ENCODE peak calls at places on chromosomes 5 and 9, in six cellular contexts. One of them, this sample, is unnamed.

GRCh38 chr5:27172708-27173107 is 134.3 kb upstream of the CDH9 start:
- DNase-seq in H1: no peak
- DNase-seq in GM12891: no peak
- DNase-seq in HepG2: no peak
- DNase-seq in K562: no peak
- DNase-seq in GM12878: no peak
- DNase-seq in this sample: no peak

GRCh38 chr9:117121331-117121730 is 293.5 kb downstream of the ASTN2 start:
- DNase-seq in GM12891: no peak
- DNase-seq in H1: no peak
- DNase-seq in GM12878: no peak
- DNase-seq in K562: no peak
- DNase-seq in HepG2: no peak
- DNase-seq in this sample: no peak

GRCh38 chr5:71891856-71892255 is 172.8 kb downstream of the CARTPT start:
- DNase-seq in GM12878: no peak
- DNase-seq in GM12891: no peak
- DNase-seq in HepG2: no peak
- DNase-seq in H1: no peak
- DNase-seq in K562: no peak
- DNase-seq in this sample: no peak

GRCh38 chr9:131398204-131398603 is 4.3 kb downstream of the PRRC2B start:
- DNase-seq in HepG2: no peak
- DNase-seq in GM12891: peak
- DNase-seq in GM12878: peak
- DNase-seq in K562: peak
- DNase-seq in H1: no peak
- DNase-seq in this sample: no peak

GRCh38 chr5:54317511-54318260 is 7.3 kb upstream of the ARL15 start:
- DNase-seq in GM12878: no peak
- DNase-seq in H1: no peak
- DNase-seq in HepG2: no peak
- DNase-seq in K562: no peak
- DNase-seq in GM12891: no peak
- DNase-seq in this sample: no peak

GRCh38 chr5:142840591-142840990 is 70.4 kb downstream of the ARHGAP26 start:
- DNase-seq in GM12891: no peak
- DNase-seq in GM12878: no peak
- DNase-seq in HepG2: no peak
- DNase-seq in K562: no peak
- DNase-seq in H1: no peak
- DNase-seq in this sample: no peak

GRCh38 chr9:99431103-99431502 is 209.0 kb downstream of the SEC61B start:
- DNase-seq in GM12891: no peak
- DNase-seq in GM12878: no peak
- DNase-seq in HepG2: no peak
- DNase-seq in H1: no peak
- DNase-seq in K562: no peak
- DNase-seq in this sample: no peak

GRCh38 chr5:115461506-115462290 is 82.9 kb downstream of the FEM1C start:
- DNase-seq in GM12878: no peak
- DNase-seq in H1: no peak
- DNase-seq in K562: no peak
- DNase-seq in HepG2: no peak
- DNase-seq in GM12891: no peak
- DNase-seq in this sample: no peak

GRCh38 chr5:65882278-65882677 is 44.1 kb upstream of the ERBIN start:
- DNase-seq in GM12878: no peak
- DNase-seq in K562: no peak
- DNase-seq in H1: no peak
- DNase-seq in HepG2: no peak
- DNase-seq in GM12891: no peak
- DNase-seq in this sample: no peak

GRCh38 chr9:4334439-4334838 is 34.6 kb upstream of the GLIS3 start:
- DNase-seq in H1: no peak
- DNase-seq in GM12891: no peak
- DNase-seq in HepG2: peak
- DNase-seq in K562: no peak
- DNase-seq in GM12878: no peak
- DNase-seq in this sample: no peak

GRCh38 chr5:113336975-113337374 is 97.8 kb downstream of the TSSK1B start:
- DNase-seq in H1: peak
- DNase-seq in GM12891: no peak
- DNase-seq in GM12878: no peak
- DNase-seq in HepG2: peak
- DNase-seq in K562: no peak
- DNase-seq in this sample: no peak

GRCh38 chr9:95507456-95508241 is 9.1 kb downstream of the PTCH1 start:
- DNase-seq in HepG2: peak
- DNase-seq in GM12891: no peak
- DNase-seq in H1: peak
- DNase-seq in GM12878: no peak
- DNase-seq in K562: no peak
- DNase-seq in this sample: peak

GRCh38 chr5:15260347-15261278 is 239.4 kb upstream of the FBXL7 start:
- DNase-seq in GM12878: no peak
- DNase-seq in HepG2: no peak
- DNase-seq in GM12891: no peak
- DNase-seq in K562: no peak
- DNase-seq in H1: no peak
- DNase-seq in this sample: no peak

GRCh38 chr9:117415584-117415937 is 704 bp upstream of the ASTN2 start:
- DNase-seq in H1: peak
- DNase-seq in HepG2: no peak
- DNase-seq in GM12878: no peak
- DNase-seq in K562: no peak
- DNase-seq in GM12891: no peak
- DNase-seq in this sample: no peak

GRCh38 chr5:61630908-61631307 is 298.9 kb downstream of the ZSWIM6 start:
- DNase-seq in HepG2: no peak
- DNase-seq in GM12891: no peak
- DNase-seq in H1: no peak
- DNase-seq in K562: no peak
- DNase-seq in GM12878: no peak
- DNase-seq in this sample: no peak

GRCh38 chr5:61626639-61627282 is 294.7 kb downstream of the ZSWIM6 start:
- DNase-seq in HepG2: no peak
- DNase-seq in GM12891: no peak
- DNase-seq in GM12878: no peak
- DNase-seq in H1: no peak
- DNase-seq in K562: no peak
- DNase-seq in this sample: no peak

GRCh38 chr5:61635271-61635670 is 303.2 kb downstream of the ZSWIM6 start:
- DNase-seq in GM12878: no peak
- DNase-seq in H1: no peak
- DNase-seq in K562: no peak
- DNase-seq in GM12891: no peak
- DNase-seq in HepG2: no peak
- DNase-seq in this sample: no peak

GRCh38 chr5:61632064-61632463 is 300.0 kb downstream of the ZSWIM6 start:
- DNase-seq in GM12891: no peak
- DNase-seq in K562: no peak
- DNase-seq in GM12878: no peak
- DNase-seq in HepG2: no peak
- DNase-seq in H1: no peak
- DNase-seq in this sample: no peak

GRCh38 chr5:61631438-61631941 is 299.4 kb downstream of the ZSWIM6 start:
- DNase-seq in GM12891: no peak
- DNase-seq in HepG2: no peak
- DNase-seq in K562: no peak
- DNase-seq in GM12878: no peak
- DNase-seq in H1: no peak
- DNase-seq in this sample: no peak
- TF ChIP-seq TAF1 in GM12891: no peak
- TF ChIP-seq TAF1 in HepG2: no peak
- TF ChIP-seq TAF1 in K562: no peak
- TF ChIP-seq TAF1 in GM12878: no peak
- TF ChIP-seq TAF1 in H1: no peak
- TF ChIP-seq TAF1 in this sample: no peak

DNA sequence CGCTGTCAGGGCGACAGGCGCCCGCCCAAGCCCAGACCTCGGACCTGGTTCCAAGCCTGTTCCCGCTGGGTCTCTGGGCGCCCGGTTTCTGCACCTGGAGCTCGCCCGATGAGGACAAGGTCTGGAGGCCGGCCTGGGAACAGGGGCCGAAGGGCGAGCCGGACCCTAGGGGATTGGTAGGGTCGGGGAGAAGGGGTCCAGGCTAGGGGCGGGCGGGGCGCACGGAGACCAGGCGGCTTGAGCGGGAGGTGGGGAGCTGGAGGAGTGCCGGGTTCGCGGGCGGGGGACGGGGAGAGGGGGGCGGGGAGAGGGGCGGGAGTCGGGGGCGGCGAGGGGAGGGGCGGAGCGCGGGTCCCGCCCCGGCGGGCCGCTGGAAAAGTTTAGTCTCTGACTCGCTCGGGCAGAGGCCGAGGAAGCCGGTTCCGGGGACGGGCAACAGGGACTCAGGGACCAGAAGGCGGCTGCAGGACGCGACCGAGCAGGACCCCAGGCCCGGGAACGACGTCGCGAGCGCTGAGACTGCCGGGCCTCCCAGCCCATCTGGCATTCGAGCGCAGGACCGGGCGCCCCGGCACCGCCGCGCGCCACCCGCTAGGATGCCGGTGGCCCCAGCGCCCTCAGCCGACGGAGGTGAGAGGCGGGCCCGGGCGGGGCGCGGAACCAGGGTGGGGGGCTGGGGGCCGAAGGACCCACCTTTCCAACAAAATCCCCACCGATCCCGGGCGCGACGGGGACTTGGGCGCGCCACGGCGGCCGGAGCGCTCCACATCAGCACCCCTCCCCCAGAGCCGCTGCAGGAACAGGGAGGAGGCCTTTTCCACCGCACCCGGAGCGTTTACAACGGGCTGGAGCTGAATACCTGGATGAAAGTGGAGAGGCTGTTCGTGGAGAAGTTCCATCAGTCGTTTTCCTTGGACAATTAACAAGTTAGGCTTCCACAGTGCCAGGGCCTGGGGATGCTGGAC is at the start of gene S1PR3:
- DNase-seq in GM12878: no peak
- DNase-seq in HepG2: no peak
- DNase-seq in H1: peak
- DNase-seq in K562: peak
- DNase-seq in GM12891: no peak
- DNase-seq in this sample: no peak
- TF ChIP-seq POLR2A in GM12878: no peak
- TF ChIP-seq POLR2A in HepG2: no peak
- TF ChIP-seq POLR2A in H1: no peak
- TF ChIP-seq POLR2A in K562: no peak
- TF ChIP-seq POLR2A in GM12891: no peak
- TF ChIP-seq POLR2A in this sample: no peak

GRCh38 chr5:156386976-156387375 is 60.0 kb downstream of the SGCD start:
- DNase-seq in HepG2: no peak
- DNase-seq in H1: no peak
- DNase-seq in K562: no peak
- DNase-seq in GM12878: no peak
- DNase-seq in GM12891: no peak
- DNase-seq in this sample: no peak

GRCh38 chr5:156379198-156379597 is 52.2 kb downstream of the SGCD start:
- DNase-seq in H1: no peak
- DNase-seq in K562: no peak
- DNase-seq in GM12878: no peak
- DNase-seq in GM12891: no peak
- DNase-seq in HepG2: no peak
- DNase-seq in this sample: no peak

GRCh38 chr5:156380846-156381245 is 53.9 kb downstream of the SGCD start:
- DNase-seq in H1: no peak
- DNase-seq in GM12878: no peak
- DNase-seq in K562: no peak
- DNase-seq in GM12891: no peak
- DNase-seq in HepG2: no peak
- DNase-seq in this sample: no peak

GRCh38 chr5:156388233-156388632 is 61.3 kb downstream of the SGCD start:
- DNase-seq in GM12891: no peak
- DNase-seq in HepG2: no peak
- DNase-seq in K562: no peak
- DNase-seq in H1: no peak
- DNase-seq in GM12878: no peak
- DNase-seq in this sample: no peak

GRCh38 chr5:156383510-156383909 is 56.5 kb downstream of the SGCD start:
- DNase-seq in H1: no peak
- DNase-seq in K562: no peak
- DNase-seq in HepG2: no peak
- DNase-seq in GM12891: no peak
- DNase-seq in GM12878: no peak
- DNase-seq in this sample: no peak
- TF ChIP-seq TAF1 in H1: no peak
- TF ChIP-seq TAF1 in K562: no peak
- TF ChIP-seq TAF1 in HepG2: no peak
- TF ChIP-seq TAF1 in GM12891: no peak
- TF ChIP-seq TAF1 in GM12878: no peak
- TF ChIP-seq TAF1 in this sample: no peak

GRCh38 chr9:123929870-123930831 is at the start of gene DENND1A:
- DNase-seq in GM12878: no peak
- DNase-seq in GM12891: peak
- DNase-seq in HepG2: peak
- DNase-seq in K562: peak
- DNase-seq in H1: peak
- DNase-seq in this sample: peak

GRCh38 chr9:123926986-123927385 is 2.9 kb downstream of the DENND1A start:
- DNase-seq in GM12878: no peak
- DNase-seq in HepG2: no peak
- DNase-seq in K562: no peak
- DNase-seq in GM12891: no peak
- DNase-seq in H1: no peak
- DNase-seq in this sample: no peak

GRCh38 chr9:123927625-123928308 is 2.2 kb downstream of the DENND1A start:
- DNase-seq in H1: no peak
- DNase-seq in GM12891: no peak
- DNase-seq in K562: no peak
- DNase-seq in GM12878: peak
- DNase-seq in HepG2: no peak
- DNase-seq in this sample: no peak

GRCh38 chr9:123928471-123929176 is 1.3 kb downstream of the DENND1A start:
- DNase-seq in H1: no peak
- DNase-seq in K562: no peak
- DNase-seq in HepG2: no peak
- DNase-seq in GM12878: no peak
- DNase-seq in GM12891: no peak
- DNase-seq in this sample: no peak

DNA sequence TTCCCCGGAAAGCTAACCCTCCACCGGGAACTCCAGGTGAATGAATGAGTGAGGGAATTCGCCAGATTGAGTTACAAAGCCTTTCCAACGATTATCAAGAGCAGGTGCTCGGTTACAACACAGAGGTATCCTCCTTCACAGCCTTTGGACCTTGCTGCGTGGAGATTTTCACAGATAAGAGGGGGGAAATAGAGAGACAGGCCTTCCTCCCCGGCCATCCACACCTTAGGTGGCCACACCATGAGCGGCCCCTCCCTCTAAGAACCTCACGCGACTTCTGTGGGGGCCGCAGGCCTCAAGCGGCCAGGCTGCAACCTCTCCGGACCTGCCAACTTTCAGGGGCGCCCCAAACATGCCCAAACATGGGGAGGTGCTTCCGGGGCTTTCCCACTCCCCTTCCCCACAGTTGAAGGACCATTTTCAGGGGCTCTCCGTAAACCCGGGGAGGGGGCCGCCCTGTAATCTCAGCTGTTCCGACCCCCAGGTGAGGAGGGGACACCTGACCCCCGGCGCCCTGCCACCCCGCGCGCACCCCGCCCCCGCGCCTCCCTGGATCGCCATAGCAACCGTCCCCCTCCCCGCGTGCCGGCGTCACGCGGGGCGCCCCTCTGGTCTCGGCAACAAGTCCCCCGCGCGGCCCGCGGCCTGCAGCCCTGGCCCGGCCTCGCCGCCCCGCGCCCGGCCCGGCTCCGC is 603 bp downstream of the DENND1A start:
- DNase-seq in GM12891: no peak
- DNase-seq in GM12878: no peak
- DNase-seq in K562: peak
- DNase-seq in HepG2: peak
- DNase-seq in H1: peak
- DNase-seq in this sample: no peak
- TF ChIP-seq POLR2A in GM12891: no peak
- TF ChIP-seq POLR2A in GM12878: no peak
- TF ChIP-seq POLR2A in K562: no peak
- TF ChIP-seq POLR2A in HepG2: peak
- TF ChIP-seq POLR2A in H1: no peak
- TF ChIP-seq POLR2A in this sample: no peak

This sample was measured in GM12892.